ENCODE peak calls at places on chromosomes 7 and 10, in five cellular contexts. I is EH, O is HTR-8/SVneo, K is LHCN-M2, P is mucosa of gallbladder. B is an unnamed sample.

GRCh38 chr10:3137958-3138726 is 34.4 kb downstream of the PITRM1 start:
- DNase-seq in I (no peak), O (no peak), K (no peak), P (no peak), B (no peak)

GRCh38 chr10:9302142-9302746 is 1247.8 kb downstream of the GATA3 start:
- DNase-seq in I (peak; percentile 68), O (peak; percentile 19), K (peak; percentile 41), P (no peak), B (peak; percentile 37)

GRCh38 chr10:91090761-91091529 is 129.5 kb upstream of the PCGF5 start:
- DNase-seq in I (peak; percentile 35), O (peak; percentile 14), K (peak; percentile 18), P (no peak), B (no peak)

GRCh38 chr7:16929146-16929762 is 47.5 kb upstream of the AGR3 start:
- DNase-seq in I (no peak), O (no peak), K (no peak), P (no peak), B (no peak)

GRCh38 chr7:6416516-6417145 is 31.1 kb downstream of the DAGLB start:
- DNase-seq in I (no peak), O (no peak), K (peak; percentile 31), P (no peak), B (no peak)

GRCh38 chr7:157584420-157584819 is 247.6 kb downstream of the DNAJB6 start:
- DNase-seq in I (no peak), O (no peak), K (no peak), P (no peak), B (no peak)

GRCh38 chr10:132145521-132146185 is 41.1 kb upstream of the DPYSL4 start:
- DNase-seq in I (no peak), O (no peak), K (no peak), P (no peak), B (no peak)

GRCh38 chr10:131811239-131812011 is 89.4 kb upstream of the PPP2R2D start:
- DNase-seq in I (no peak), O (no peak), K (no peak), P (peak; percentile 3), B (no peak)

GRCh38 chr7:18541189-18541870 is 45.8 kb downstream of the HDAC9 start:
- DNase-seq in I (peak; percentile 95), O (peak; percentile 15), K (peak; percentile 64), P (peak; percentile 68), B (no peak)

GRCh38 chr7:77308792-77309191 is 107.4 kb downstream of the GSAP start:
- DNase-seq in I (no peak), O (no peak), K (no peak), P (no peak), B (no peak)

GRCh38 chr7:20132596-20132995 is 84.6 kb downstream of the MACC1 start:
- DNase-seq in I (no peak), O (no peak), K (no peak), P (no peak), B (no peak)

GRCh38 chr10:20885678-20886077 is 11.4 kb downstream of the NEBL start:
- DNase-seq in I (no peak), O (no peak), K (no peak), P (no peak), B (no peak)

GRCh38 chr7:148773344-148773743 is 74.6 kb downstream of the CUL1 start:
- DNase-seq in I (peak; percentile 18), O (no peak), K (no peak), P (no peak), B (no peak)

GRCh38 chr10:134205-134742 is 981 bp upstream of the ZMYND11 start:
- DNase-seq in I (no peak), O (no peak), K (no peak), P (no peak), B (no peak)

GRCh38 chr10:100510533-100511308 is 8.9 kb downstream of the SEC31B start:
- DNase-seq in I (no peak), O (no peak), K (no peak), P (no peak), B (no peak)

GRCh38 chr7:155930061-155930460 is 117.8 kb upstream of the SHH start:
- DNase-seq in I (no peak), O (no peak), K (no peak), P (no peak), B (no peak)

GRCh38 chr7:17415955-17416354 is 117.5 kb downstream of the AHR start:
- DNase-seq in I (peak; percentile 47), O (no peak), K (no peak), P (no peak), B (no peak)

GRCh38 chr10:119342017-119342734 is 134.8 kb downstream of the GRK5 start:
- DNase-seq in I (peak; percentile 26), O (no peak), K (peak; percentile 25), P (peak; percentile 45), B (no peak)

GRCh38 chr7:1692500-1693418 is 22.7 kb downstream of the ELFN1 start:
- DNase-seq in I (no peak), O (no peak), K (no peak), P (no peak), B (no peak)